ENCODE peak calls at places on chromosomes 16 and 17, in ten cellular contexts. One of them, this sample, is unnamed.

GRCh38 chr17:79405823-79406222 is 205.0 kb downstream of the RBFOX3 start:
- DNase-seq in cardiac fibroblast: no peak
- DNase-seq in lower leg skin: no peak
- DNase-seq in omental fat pad: no peak
- DNase-seq in ascending aorta: no peak
- DNase-seq in IMR-90: no peak
- DNase-seq in uterus: no peak
- DNase-seq in AG10803: no peak
- DNase-seq in activated CD8-positive, alpha-beta T cell treated with anti-CD3 and anti-CD28 coated beads for 36 hours: no peak
- DNase-seq in AG09309: no peak
- DNase-seq in this sample: no peak

GRCh38 chr17:40532520-40533253 is 31.3 kb upstream of the TNS4 start:
- DNase-seq in ascending aorta: no peak
- DNase-seq in activated CD8-positive, alpha-beta T cell treated with anti-CD3 and anti-CD28 coated beads for 36 hours: no peak
- DNase-seq in AG10803: no peak
- DNase-seq in AG09309: no peak
- DNase-seq in IMR-90: peak; percentile 37
- DNase-seq in lower leg skin: no peak
- DNase-seq in cardiac fibroblast: peak; percentile 82
- DNase-seq in omental fat pad: no peak
- DNase-seq in uterus: peak; percentile 9
- DNase-seq in this sample: no peak

GRCh38 chr17:4331614-4332013 is 34.9 kb downstream of the UBE2G1 start:
- DNase-seq in IMR-90: no peak
- DNase-seq in AG10803: no peak
- DNase-seq in ascending aorta: no peak
- DNase-seq in omental fat pad: no peak
- DNase-seq in cardiac fibroblast: no peak
- DNase-seq in AG09309: no peak
- DNase-seq in lower leg skin: no peak
- DNase-seq in uterus: no peak
- DNase-seq in activated CD8-positive, alpha-beta T cell treated with anti-CD3 and anti-CD28 coated beads for 36 hours: no peak
- DNase-seq in this sample: no peak

GRCh38 chr16:21263640-21264211 is 14.4 kb downstream of the CRYM start:
- DNase-seq in omental fat pad: no peak
- DNase-seq in ascending aorta: no peak
- DNase-seq in uterus: no peak
- DNase-seq in cardiac fibroblast: peak; percentile 6
- DNase-seq in activated CD8-positive, alpha-beta T cell treated with anti-CD3 and anti-CD28 coated beads for 36 hours: no peak
- DNase-seq in lower leg skin: no peak
- DNase-seq in AG10803: peak; percentile 55
- DNase-seq in IMR-90: peak; percentile 18
- DNase-seq in AG09309: peak; percentile 5
- DNase-seq in this sample: no peak

GRCh38 chr17:65074778-65075250 is 18.3 kb upstream of the GNA13 start:
- DNase-seq in AG10803: no peak
- DNase-seq in ascending aorta: no peak
- DNase-seq in cardiac fibroblast: peak; percentile 76
- DNase-seq in IMR-90: peak; percentile 68
- DNase-seq in activated CD8-positive, alpha-beta T cell treated with anti-CD3 and anti-CD28 coated beads for 36 hours: no peak
- DNase-seq in lower leg skin: no peak
- DNase-seq in AG09309: no peak
- DNase-seq in omental fat pad: no peak
- DNase-seq in uterus: peak; percentile 51
- DNase-seq in this sample: no peak

GRCh38 chr17:6496116-6496481 is 51.8 kb downstream of the PIMREG start:
- DNase-seq in lower leg skin: no peak
- DNase-seq in omental fat pad: no peak
- DNase-seq in IMR-90: no peak
- DNase-seq in ascending aorta: no peak
- DNase-seq in uterus: no peak
- DNase-seq in activated CD8-positive, alpha-beta T cell treated with anti-CD3 and anti-CD28 coated beads for 36 hours: peak; percentile 58
- DNase-seq in AG09309: no peak
- DNase-seq in AG10803: no peak
- DNase-seq in cardiac fibroblast: peak; percentile 23
- DNase-seq in this sample: no peak

GRCh38 chr17:58565389-58566311 is 51.2 kb upstream of the MTMR4 start:
- DNase-seq in lower leg skin: no peak
- DNase-seq in AG09309: no peak
- DNase-seq in IMR-90: no peak
- DNase-seq in cardiac fibroblast: no peak
- DNase-seq in AG10803: no peak
- DNase-seq in omental fat pad: no peak
- DNase-seq in uterus: no peak
- DNase-seq in activated CD8-positive, alpha-beta T cell treated with anti-CD3 and anti-CD28 coated beads for 36 hours: no peak
- DNase-seq in ascending aorta: no peak
- DNase-seq in this sample: no peak

GRCh38 chr16:68276223-68276622 is 11.9 kb downstream of the SLC7A6 start:
- DNase-seq in ascending aorta: no peak
- DNase-seq in omental fat pad: no peak
- DNase-seq in AG09309: no peak
- DNase-seq in cardiac fibroblast: no peak
- DNase-seq in uterus: no peak
- DNase-seq in lower leg skin: no peak
- DNase-seq in IMR-90: no peak
- DNase-seq in AG10803: no peak
- DNase-seq in activated CD8-positive, alpha-beta T cell treated with anti-CD3 and anti-CD28 coated beads for 36 hours: no peak
- DNase-seq in this sample: no peak

GRCh38 chr17:64240741-64241347 is 22.2 kb downstream of the TEX2 start:
- DNase-seq in cardiac fibroblast: peak; percentile 64
- DNase-seq in IMR-90: peak; percentile 93
- DNase-seq in omental fat pad: no peak
- DNase-seq in ascending aorta: peak; percentile 28
- DNase-seq in AG09309: peak; percentile 60
- DNase-seq in activated CD8-positive, alpha-beta T cell treated with anti-CD3 and anti-CD28 coated beads for 36 hours: no peak
- DNase-seq in uterus: peak; percentile 78
- DNase-seq in lower leg skin: peak; percentile 56
- DNase-seq in AG10803: peak; percentile 97
- DNase-seq in this sample: no peak

GRCh38 chr17:48854774-48855476 is 24.1 kb downstream of the CALCOCO2 start:
- DNase-seq in omental fat pad: no peak
- DNase-seq in cardiac fibroblast: no peak
- DNase-seq in IMR-90: no peak
- DNase-seq in ascending aorta: no peak
- DNase-seq in activated CD8-positive, alpha-beta T cell treated with anti-CD3 and anti-CD28 coated beads for 36 hours: no peak
- DNase-seq in AG09309: no peak
- DNase-seq in lower leg skin: no peak
- DNase-seq in uterus: no peak
- DNase-seq in AG10803: no peak
- DNase-seq in this sample: no peak

GRCh38 chr17:48856122-48856821 is 25.4 kb downstream of the CALCOCO2 start:
- DNase-seq in IMR-90: no peak
- DNase-seq in omental fat pad: no peak
- DNase-seq in AG09309: no peak
- DNase-seq in cardiac fibroblast: no peak
- DNase-seq in uterus: no peak
- DNase-seq in activated CD8-positive, alpha-beta T cell treated with anti-CD3 and anti-CD28 coated beads for 36 hours: no peak
- DNase-seq in ascending aorta: no peak
- DNase-seq in AG10803: no peak
- DNase-seq in lower leg skin: no peak
- DNase-seq in this sample: no peak

DNA sequence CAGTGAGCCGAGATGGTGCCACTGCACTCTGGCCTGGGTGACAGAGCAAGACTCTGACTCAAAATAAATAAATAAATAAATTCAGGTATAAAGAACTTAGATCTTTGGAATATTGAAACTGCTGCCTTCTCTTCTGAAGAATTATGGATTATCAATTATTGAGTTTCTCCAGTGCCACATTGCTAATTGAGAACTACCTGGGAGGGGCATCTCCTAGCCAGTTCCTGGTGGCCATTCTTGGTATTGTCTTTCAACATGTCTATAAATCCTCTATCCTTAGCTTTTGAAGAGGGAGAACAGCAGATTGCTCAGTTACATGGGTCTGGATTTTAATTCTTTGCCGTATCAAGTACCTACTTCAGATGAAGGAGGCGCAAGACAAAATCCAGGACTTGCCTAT is 29.2 kb downstream of the CALCOCO2 start:
- DNase-seq in omental fat pad: no peak
- DNase-seq in AG10803: no peak
- DNase-seq in IMR-90: no peak
- DNase-seq in uterus: no peak
- DNase-seq in AG09309: no peak
- DNase-seq in lower leg skin: no peak
- DNase-seq in cardiac fibroblast: no peak
- DNase-seq in ascending aorta: no peak
- DNase-seq in activated CD8-positive, alpha-beta T cell treated with anti-CD3 and anti-CD28 coated beads for 36 hours: no peak
- DNase-seq in this sample: no peak
- TF ChIP-seq CTCF in omental fat pad: no peak
- TF ChIP-seq CTCF in AG10803: peak; percentile 24
- TF ChIP-seq CTCF in IMR-90: peak; percentile 15
- TF ChIP-seq CTCF in uterus: no peak
- TF ChIP-seq CTCF in AG09309: no peak
- TF ChIP-seq CTCF in lower leg skin: no peak
- TF ChIP-seq CTCF in cardiac fibroblast: peak; percentile 32
- TF ChIP-seq CTCF in ascending aorta: no peak
- TF ChIP-seq CTCF in activated CD8-positive, alpha-beta T cell treated with anti-CD3 and anti-CD28 coated beads for 36 hours: no peak
- TF ChIP-seq CTCF in this sample: no peak

DNA sequence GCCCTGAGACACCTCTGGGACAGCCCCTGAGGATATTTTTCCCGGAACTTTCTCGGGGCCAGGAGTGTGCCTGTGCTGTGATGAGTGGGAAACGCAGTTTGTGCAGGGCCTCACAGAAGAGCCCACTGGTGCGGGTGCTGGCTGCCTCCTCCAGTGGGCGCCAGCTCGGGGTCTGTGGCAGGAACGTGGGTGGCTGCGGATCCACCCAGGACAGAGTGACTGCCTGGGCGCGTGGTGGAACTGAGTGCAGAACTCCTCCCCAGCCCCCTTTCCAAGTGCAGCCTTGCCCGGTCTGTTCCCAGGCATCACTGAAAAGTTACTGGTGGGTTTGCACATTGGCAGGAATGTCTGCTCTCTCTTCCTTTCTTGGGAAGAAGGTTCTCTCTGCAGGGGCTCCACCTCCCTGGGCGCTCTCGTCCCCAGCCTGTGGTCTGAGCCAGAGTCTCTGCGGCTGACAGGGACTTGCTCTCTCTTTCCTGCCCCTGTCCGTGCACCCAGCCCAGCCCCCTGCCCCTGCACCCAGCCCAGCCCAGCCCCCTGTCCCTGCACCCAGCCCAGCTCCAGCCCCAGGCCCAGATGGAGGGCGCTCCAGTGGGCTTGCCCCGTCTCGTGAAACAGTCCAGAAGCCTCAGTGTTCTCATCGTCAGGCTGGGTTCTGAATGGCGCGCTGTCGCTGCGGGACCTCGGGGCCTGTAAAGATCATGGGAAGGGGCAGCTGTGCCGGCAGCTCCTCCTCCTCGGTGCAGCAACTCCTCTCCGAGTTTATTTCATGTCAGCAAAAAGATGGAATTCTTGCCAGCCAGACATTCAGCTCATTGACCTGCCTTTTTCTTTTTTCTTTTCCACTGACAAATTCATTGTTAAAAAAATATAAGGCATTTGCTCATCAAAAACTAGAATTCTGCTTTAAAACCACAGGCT is 117.5 kb downstream of the BANP start:
- DNase-seq in lower leg skin: no peak
- DNase-seq in ascending aorta: no peak
- DNase-seq in omental fat pad: no peak
- DNase-seq in IMR-90: no peak
- DNase-seq in uterus: no peak
- DNase-seq in AG10803: no peak
- DNase-seq in cardiac fibroblast: no peak
- DNase-seq in activated CD8-positive, alpha-beta T cell treated with anti-CD3 and anti-CD28 coated beads for 36 hours: no peak
- DNase-seq in AG09309: no peak
- DNase-seq in this sample: no peak
- TF ChIP-seq CTCF in lower leg skin: no peak
- TF ChIP-seq CTCF in ascending aorta: no peak
- TF ChIP-seq CTCF in omental fat pad: no peak
- TF ChIP-seq CTCF in IMR-90: no peak
- TF ChIP-seq CTCF in uterus: no peak
- TF ChIP-seq CTCF in AG10803: no peak
- TF ChIP-seq CTCF in cardiac fibroblast: no peak
- TF ChIP-seq CTCF in activated CD8-positive, alpha-beta T cell treated with anti-CD3 and anti-CD28 coated beads for 36 hours: no peak
- TF ChIP-seq CTCF in AG09309: no peak
- TF ChIP-seq CTCF in this sample: no peak

DNA sequence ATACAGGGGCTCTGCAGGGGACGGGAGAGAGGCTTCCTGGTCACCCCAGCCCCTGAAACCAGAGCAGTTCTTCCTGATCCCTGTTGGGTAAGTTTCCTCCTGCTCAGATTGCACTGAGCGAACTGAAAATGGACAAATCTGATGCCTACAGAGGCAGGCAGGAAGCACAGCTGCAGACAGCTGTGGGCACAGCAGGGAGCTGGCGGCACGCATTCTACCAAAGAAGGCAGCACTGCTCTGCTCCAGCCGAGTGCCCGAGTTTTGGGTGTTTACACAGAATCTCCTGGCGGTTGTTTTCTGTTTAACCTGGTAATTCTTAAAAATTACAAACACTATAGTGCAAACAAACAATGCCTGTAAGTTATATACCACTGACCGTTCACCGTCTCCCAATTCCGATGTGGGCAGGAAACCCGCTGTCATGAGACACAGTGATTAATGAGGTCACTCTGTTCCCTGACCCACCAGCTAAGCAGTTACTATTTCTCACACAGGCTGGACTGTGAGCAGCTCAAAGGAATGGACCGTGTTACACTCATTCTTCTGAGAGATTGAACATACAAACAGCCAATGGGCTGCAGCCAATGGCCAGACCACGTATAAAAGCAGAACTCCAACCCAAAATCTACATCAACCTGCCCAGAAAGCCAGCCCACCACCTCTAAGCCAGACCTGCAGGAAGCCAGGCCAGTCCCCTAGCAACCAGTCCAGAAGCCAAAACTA is 25.5 kb downstream of the NSMCE1 start:
- DNase-seq in lower leg skin: no peak
- DNase-seq in IMR-90: peak; percentile 98
- DNase-seq in ascending aorta: peak; percentile 26
- DNase-seq in cardiac fibroblast: peak; percentile 91
- DNase-seq in activated CD8-positive, alpha-beta T cell treated with anti-CD3 and anti-CD28 coated beads for 36 hours: peak; percentile 50
- DNase-seq in AG10803: peak; percentile 81
- DNase-seq in AG09309: peak; percentile 71
- DNase-seq in omental fat pad: peak; percentile 21
- DNase-seq in uterus: peak; percentile 42
- DNase-seq in this sample: no peak
- TF ChIP-seq CTCF in lower leg skin: no peak
- TF ChIP-seq CTCF in IMR-90: peak; percentile 13
- TF ChIP-seq CTCF in ascending aorta: peak; percentile 9
- TF ChIP-seq CTCF in cardiac fibroblast: peak; percentile 5
- TF ChIP-seq CTCF in activated CD8-positive, alpha-beta T cell treated with anti-CD3 and anti-CD28 coated beads for 36 hours: no peak
- TF ChIP-seq CTCF in AG10803: peak; percentile 13
- TF ChIP-seq CTCF in AG09309: no peak
- TF ChIP-seq CTCF in omental fat pad: no peak
- TF ChIP-seq CTCF in uterus: no peak
- TF ChIP-seq CTCF in this sample: no peak

DNA sequence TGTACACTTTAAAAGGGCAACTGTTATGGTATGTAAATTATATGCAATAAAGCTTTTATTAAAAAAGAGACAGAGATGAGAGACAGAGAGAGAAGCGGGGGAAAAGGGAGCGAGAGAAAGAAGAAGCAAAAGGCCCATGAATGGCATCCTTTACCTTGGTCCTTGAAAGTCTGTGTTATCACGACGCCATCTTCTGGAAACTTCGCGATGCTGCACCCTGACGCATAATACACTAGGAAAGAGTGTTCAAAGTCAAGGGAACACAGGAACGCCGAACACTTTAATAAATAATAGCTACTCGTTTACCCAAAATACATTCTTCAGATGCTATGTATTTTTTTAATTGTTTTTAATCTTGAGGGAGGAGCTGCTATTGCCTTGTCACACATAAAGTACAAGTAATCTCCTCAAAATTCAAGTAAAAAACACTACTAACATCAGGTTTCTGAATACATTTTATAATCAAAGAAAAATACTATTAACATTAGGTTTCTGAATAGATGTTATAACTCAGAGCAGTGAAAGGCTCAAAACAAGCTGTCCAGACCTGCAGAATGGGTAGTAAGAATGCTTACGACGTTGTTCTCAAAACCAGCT is 23.0 kb upstream of the SLC38A8 start:
- DNase-seq in lower leg skin: peak; percentile 52
- DNase-seq in omental fat pad: peak; percentile 42
- DNase-seq in uterus: no peak
- DNase-seq in ascending aorta: no peak
- DNase-seq in AG09309: peak; percentile 14
- DNase-seq in AG10803: peak; percentile 51
- DNase-seq in cardiac fibroblast: peak; percentile 68
- DNase-seq in IMR-90: peak; percentile 62
- DNase-seq in activated CD8-positive, alpha-beta T cell treated with anti-CD3 and anti-CD28 coated beads for 36 hours: peak; percentile 69
- DNase-seq in this sample: no peak
- TF ChIP-seq CTCF in lower leg skin: no peak
- TF ChIP-seq CTCF in omental fat pad: no peak
- TF ChIP-seq CTCF in uterus: peak; percentile 40
- TF ChIP-seq CTCF in ascending aorta: peak; percentile 58
- TF ChIP-seq CTCF in AG09309: peak; percentile 79
- TF ChIP-seq CTCF in AG10803: peak; percentile 87
- TF ChIP-seq CTCF in cardiac fibroblast: peak; percentile 76
- TF ChIP-seq CTCF in IMR-90: peak; percentile 76
- TF ChIP-seq CTCF in activated CD8-positive, alpha-beta T cell treated with anti-CD3 and anti-CD28 coated beads for 36 hours: peak; percentile 77
- TF ChIP-seq CTCF in this sample: peak; percentile 78